ENCODE peak calls at places on chromosome 20, in five cellular contexts. Q, T, G, V and I are unnamed samples.
A peak's percentile ranks its signal among the peaks of the same experiment; 100 is the strongest.

GRCh38 chr20:33370296-33370695 is 31.0 kb downstream of the CDK5RAP1 start:
- DNase-seq in T (no peak), Q (no peak), V (no peak), G (no peak), I (no peak)

GRCh38 chr20:41664584-41664983 is 46.4 kb upstream of the CHD6 start:
- DNase-seq in Q (peak; percentile 59), V (no peak), T (no peak), G (no peak), I (no peak)

GRCh38 chr20:23143098-23143497 is 57.0 kb upstream of the CD93 start:
- DNase-seq in Q (peak; percentile 66), V (no peak), T (no peak), G (no peak), I (peak; percentile 58)

GRCh38 chr20:47354710-47355488 is 1.6 kb downstream of the ZMYND8 start:
- DNase-seq in V (no peak), G (no peak), Q (peak; percentile 46), T (no peak), I (no peak)

GRCh38 chr20:47089151-47089550 is 194.5 kb downstream of the EYA2 start:
- DNase-seq in V (no peak), T (no peak), G (no peak), Q (no peak), I (no peak)

GRCh38 chr20:36206641-36207040 is 29.6 kb upstream of the AAR2 start:
- DNase-seq in G (no peak), Q (no peak), V (no peak), T (no peak), I (no peak)

GRCh38 chr20:24033151-24033550 is 44.6 kb upstream of the GGTLC1 start:
- DNase-seq in T (no peak), V (no peak), G (no peak), Q (no peak), I (no peak)

GRCh38 chr20:62367483-62368302 is 581 bp upstream of the LAMA5 start:
- DNase-seq in T (no peak), G (peak; percentile 53), V (no peak), Q (peak; percentile 71), I (no peak)

GRCh38 chr20:34873583-34874093 is 982 bp upstream of the GGT7 start:
- DNase-seq in G (no peak), Q (no peak), T (no peak), V (no peak), I (no peak)
- H3K4me1 ChIP-seq in G (peaks cover 6% of the 10 kb centered on the region), Q (peaks cover 19% of the 10 kb centered on the region), T (peaks cover 9% of the 10 kb centered on the region), V (peaks cover 6% of the 10 kb centered on the region), I (no peaks in the 10 kb centered on the region)

GRCh38 chr20:3765171-3765887 is 2.2 kb downstream of the ADISSP start:
- DNase-seq in Q (no peak), T (no peak), G (no peak), V (no peak), I (no peak)

GRCh38 chr20:3768342-3769130 is 983 bp upstream of the ADISSP start:
- DNase-seq in T (peak; percentile 86), G (peak; percentile 71), V (peak; percentile 80), Q (peak; percentile 90), I (peak; percentile 60)

GRCh38 chr20:3766381-3766780 is 1.2 kb downstream of the ADISSP start:
- DNase-seq in G (no peak), Q (no peak), V (no peak), T (no peak), I (no peak)

GRCh38 chr20:3766832-3767433 is 620 bp downstream of the ADISSP start:
- DNase-seq in G (no peak), T (peak; percentile 57), V (no peak), Q (no peak), I (no peak)

GRCh38 chr20:3767434-3768341 is at the start of gene ADISSP:
- DNase-seq in Q (peak; percentile 99), T (peak; percentile 100), G (peak; percentile 99), V (peak; percentile 99), I (peak; percentile 96)
- TF ChIP-seq POLR2A in Q (peak; percentile 94), T (peak; percentile 67), G (peak; percentile 47), V (peak; percentile 72), I (peak; percentile 87)

GRCh38 chr20:34877002-34877264 is 521 bp downstream of the ACSS2 start:
- DNase-seq in Q (no peak), V (no peak), T (no peak), G (no peak), I (no peak)

GRCh38 chr20:34874094-34874654 is 1.5 kb upstream of the GGT7 start:
- DNase-seq in G (peak; percentile 75), Q (peak; percentile 90), T (peak; percentile 76), V (peak; percentile 63), I (peak; percentile 96)

GRCh38 chr20:34875657-34876160 is 703 bp upstream of the ACSS2 start:
- DNase-seq in V (no peak), G (no peak), T (no peak), Q (no peak), I (no peak)

GRCh38 chr20:34872604-34873224 is at the start of gene GGT7:
- DNase-seq in G (peak; percentile 84), V (peak; percentile 91), T (peak; percentile 88), Q (peak; percentile 72), I (peak; percentile 68)

GRCh38 chr20:34876161-34877001 is at the start of gene ACSS2:
- DNase-seq in V (peak; percentile 100), G (peak; percentile 98), Q (peak; percentile 98), T (peak; percentile 99), I (peak; percentile 99)
- H3K4me1 ChIP-seq in V (peaks cover 6% of the 10 kb centered on the region), G (peaks cover 5% of the 10 kb centered on the region), Q (peaks cover 26% of the 10 kb centered on the region), T (peaks cover 9% of the 10 kb centered on the region), I (peaks cover 9% of the 10 kb centered on the region)

DNA sequence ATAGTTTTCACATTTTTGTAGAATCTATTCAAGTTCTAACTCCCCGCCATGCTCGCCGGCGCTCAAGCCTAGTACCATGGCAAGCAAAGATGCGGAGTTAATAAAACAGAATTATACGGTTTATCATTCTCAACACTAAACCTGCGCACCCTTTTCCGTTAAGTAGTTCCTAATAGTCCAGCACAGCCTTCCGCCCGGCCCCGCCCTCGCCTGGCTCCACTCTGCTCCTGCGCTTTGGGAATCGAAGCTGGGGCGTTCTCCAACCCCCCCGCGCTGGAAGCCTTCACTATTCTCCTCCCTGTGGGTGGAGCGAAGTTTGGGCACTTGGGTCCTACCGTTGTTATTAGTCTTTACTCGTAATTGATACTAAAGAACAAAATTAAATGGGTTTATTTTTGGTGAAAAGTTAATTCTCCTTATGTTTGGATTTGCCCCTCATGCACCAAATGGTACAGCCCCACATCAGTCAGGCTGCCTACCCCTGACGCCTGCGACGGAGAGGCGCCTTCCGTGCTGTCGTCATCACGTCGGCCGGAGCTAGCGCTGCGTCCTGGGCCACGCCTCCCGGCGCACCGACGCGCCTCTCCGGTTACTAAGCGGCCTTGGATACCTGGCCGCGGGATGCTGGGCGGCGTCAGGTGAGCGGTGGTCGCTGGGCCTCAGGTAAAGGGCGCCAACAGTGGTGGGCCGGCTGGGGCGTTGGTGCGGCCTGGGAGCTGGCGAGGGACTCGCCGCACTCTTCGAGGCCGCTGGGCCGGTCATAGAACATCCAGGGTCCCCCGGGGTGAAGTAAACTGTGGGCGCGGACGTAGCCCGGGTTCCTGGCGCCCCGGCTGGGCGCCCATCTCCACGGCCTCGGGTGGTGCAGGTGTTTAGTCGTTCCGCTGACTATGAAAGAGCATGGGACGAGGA is at the start of gene IFT52:
- DNase-seq in Q (peak; percentile 93), V (peak; percentile 94), G (peak; percentile 91), T (peak; percentile 92), I (peak; percentile 88)
- TF ChIP-seq POLR2A in Q (peak; percentile 84), V (peak; percentile 40), G (peak; percentile 14), T (peak; percentile 60), I (peak; percentile 32)

DNA sequence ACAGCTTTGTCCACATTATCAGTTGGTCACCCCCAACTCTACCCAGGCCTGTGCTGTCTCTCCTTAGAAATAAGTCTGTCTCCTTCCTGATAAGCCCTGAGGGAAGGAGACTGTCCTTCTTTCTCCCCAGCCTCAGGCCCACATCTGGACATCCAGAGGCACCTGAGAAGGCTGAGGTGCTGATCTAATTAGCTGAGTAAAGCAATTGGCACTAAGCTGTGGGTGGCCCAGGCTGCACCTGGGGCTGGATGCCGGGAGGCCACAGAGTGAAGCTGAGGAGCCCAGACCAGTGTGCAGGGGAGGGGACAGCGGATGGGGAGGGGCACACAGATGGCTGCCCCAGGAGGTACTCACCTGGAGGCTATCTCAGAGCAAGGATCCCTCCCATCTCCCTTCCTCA is 26.2 kb upstream of the BMP7 start:
- DNase-seq in T (no peak), V (no peak), G (no peak), Q (no peak), I (no peak)
- H3K4me1 ChIP-seq in T (peaks cover 6% of the 10 kb centered on the region), V (no peaks in the 10 kb centered on the region), G (peaks cover 5% of the 10 kb centered on the region), Q (no peaks in the 10 kb centered on the region), I (peaks cover 25% of the 10 kb centered on the region)

DNA sequence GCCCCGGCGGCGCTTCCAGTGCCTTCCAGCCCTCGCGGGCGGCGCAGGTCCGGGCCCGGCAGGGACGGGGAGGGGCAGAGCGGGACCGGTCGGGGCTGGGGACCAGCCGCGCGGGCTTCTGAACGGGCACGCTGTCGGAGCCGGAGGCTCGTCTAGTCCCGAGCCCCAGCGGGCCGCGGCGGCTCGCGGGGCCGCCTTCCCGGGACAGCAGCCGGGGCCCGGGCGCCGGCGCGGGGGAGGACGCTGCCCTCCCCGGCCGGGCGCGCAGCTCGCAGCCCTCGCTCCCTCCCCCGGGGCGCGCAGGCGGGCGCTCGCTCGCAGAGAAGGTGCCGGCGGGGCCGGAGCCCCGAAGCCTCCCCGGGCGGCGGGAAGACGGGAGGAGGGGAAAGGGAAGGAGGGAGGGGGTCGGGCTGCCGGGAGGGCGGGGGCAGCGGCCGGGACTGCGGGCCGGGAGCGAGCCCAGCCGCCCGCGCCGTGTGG is 696 bp upstream of the SIRPA start:
- DNase-seq in T (peak; percentile 77), V (peak; percentile 82), G (peak; percentile 64), Q (no peak), I (no peak)
- TF ChIP-seq POLR2A in T (no peak), V (peak; percentile 58), G (no peak), Q (no peak), I (no peak)

GRCh38 chr20:44706371-44707258 is 8.6 kb upstream of the CCN5 start:
- DNase-seq in T (peak; percentile 42), Q (no peak), V (no peak), G (peak; percentile 60), I (peak; percentile 70)
- H3K4me1 ChIP-seq in T (peaks cover 39% of the 10 kb centered on the region), Q (peaks cover 25% of the 10 kb centered on the region), V (no peaks in the 10 kb centered on the region), G (peaks cover 25% of the 10 kb centered on the region), I (peaks cover 57% of the 10 kb centered on the region)